ENCODE peak calls at places on chromosomes 16 and 17, in five cellular contexts. L, X, A, G and J are unnamed samples.

GRCh38 chr17:50565559-50566350 is 5.2 kb downstream of the CACNA1G start:
- DNase-seq in X (peak), L (no peak), A (peak), G (no peak), J (no peak)

GRCh38 chr17:49204521-49204920 is 5.9 kb downstream of the GNGT2 start:
- DNase-seq in G (no peak), A (no peak), X (no peak), L (no peak), J (no peak)

GRCh38 chr16:80739523-80739922 is 64.9 kb downstream of the CDYL2 start:
- DNase-seq in A (no peak), L (no peak), X (peak), G (no peak), J (no peak)

GRCh38 chr16:87956169-87956770 is 5.0 kb downstream of the BANP start:
- DNase-seq in L (peak), X (no peak), A (no peak), G (peak), J (no peak)

GRCh38 chr17:12342609-12343248 is 322.1 kb downstream of the MAP2K4 start:
- DNase-seq in X (no peak), G (no peak), A (no peak), L (no peak), J (no peak)

GRCh38 chr17:30377574-30377973 is 1.2 kb upstream of the CPD start:
- DNase-seq in G (no peak), L (no peak), X (no peak), A (no peak), J (no peak)

GRCh38 chr17:10123093-10123492 is 75.3 kb downstream of the GAS7 start:
- DNase-seq in G (no peak), A (no peak), X (no peak), L (no peak), J (no peak)

GRCh38 chr17:39165844-39166349 is at the start of gene ARL5C:
- DNase-seq in L (no peak), X (no peak), G (no peak), A (no peak), J (no peak)

GRCh38 chr17:40779181-40779909 is 3.0 kb downstream of the KRT27 start:
- DNase-seq in A (no peak), X (no peak), G (no peak), L (no peak), J (no peak)

GRCh38 chr17:39538875-39539274 is 68.8 kb downstream of the NEUROD2 start:
- DNase-seq in G (no peak), L (no peak), A (no peak), X (no peak), J (no peak)

GRCh38 chr17:51118330-51119195 is 2.1 kb downstream of the SPAG9 start:
- DNase-seq in L (no peak), A (peak), G (no peak), X (no peak), J (peak)

GRCh38 chr17:73798111-73798748 is 154.0 kb upstream of the SDK2 start:
- DNase-seq in G (no peak), L (no peak), X (no peak), A (peak), J (no peak)

GRCh38 chr17:60941028-60941427 is 263.4 kb downstream of the BCAS3 start:
- DNase-seq in G (no peak), A (peak), X (peak), L (peak), J (no peak)

GRCh38 chr17:28384281-28385036 is 13.0 kb downstream of the SARM1 start:
- DNase-seq in L (peak), A (no peak), G (no peak), X (peak), J (no peak)

GRCh38 chr17:77439382-77440013 is 298.7 kb downstream of the SEC14L1 start:
- DNase-seq in G (no peak), A (peak), L (no peak), X (no peak), J (no peak)

GRCh38 chr16:67246081-67246944 is 968 bp downstream of the FHOD1 start:
- DNase-seq in X (peak), A (no peak), L (peak), G (peak), J (peak)

GRCh38 chr17:77723071-77723908 is 235.2 kb upstream of the TNRC6C start:
- DNase-seq in X (peak), G (no peak), A (peak), L (no peak), J (no peak)

GRCh38 chr16:11315499-11315898 is 29.8 kb upstream of the RMI2 start:
- DNase-seq in X (no peak), G (no peak), A (no peak), L (no peak), J (no peak)

GRCh38 chr16:87754535-87754934 is 11.3 kb downstream of the KLHDC4 start:
- DNase-seq in A (no peak), L (no peak), G (no peak), X (no peak), J (no peak)

GRCh38 chr17:78608122-78608803 is 31.1 kb upstream of the DNAH17 start:
- DNase-seq in A (no peak), G (no peak), L (no peak), X (no peak), J (no peak)

GRCh38 chr17:2406903-2407790 is 6.3 kb upstream of the MNT start:
- DNase-seq in L (peak), A (no peak), X (no peak), G (no peak), J (no peak)

GRCh38 chr17:75785016-75785769 is 587 bp downstream of the UNK start:
- DNase-seq in L (peak), A (peak), X (peak), G (peak), J (peak)

GRCh38 chr16:50208460-50208931 is 55.4 kb downstream of the TENT4B start:
- DNase-seq in L (no peak), G (no peak), A (no peak), X (no peak), J (no peak)

GRCh38 chr16:10065014-10065413 is 117.2 kb downstream of the GRIN2A start:
- DNase-seq in L (no peak), G (no peak), A (no peak), X (no peak), J (no peak)

GRCh38 chr17:62892069-62892675 is 73.9 kb upstream of the TANC2 start:
- DNase-seq in X (no peak), L (no peak), A (no peak), G (no peak), J (no peak)